ENCODE peak calls at places on chromosomes 1 and 21, in eight cellular contexts. C is Caco-2, R is HFFc6, Y is mucosa of descending colon, F is B cell, W is GM10248, B is A673, E is breast epithelium. K is an unnamed sample.

GRCh38 chr1:7549277-7549676 is 221.8 kb upstream of the VAMP3 start:
- DNase-seq in Y (no peak), B (peak; percentile 92), R (peak; percentile 76), C (no peak), E (no peak), F (no peak), W (no peak), K (peak; percentile 96)

GRCh38 chr1:234604393-234604725 is 5.6 kb downstream of the IRF2BP2 start:
- DNase-seq in R (no peak), W (no peak), C (no peak), F (no peak), E (no peak), B (no peak), Y (no peak), K (no peak)

GRCh38 chr1:202172015-202172355 is 11.6 kb upstream of the PTPN7 start:
- DNase-seq in C (no peak), Y (no peak), W (no peak), E (no peak), F (no peak), B (no peak), R (no peak), K (no peak)

GRCh38 chr21:44931137-44931500 is 8.7 kb upstream of the SLX9 start:
- DNase-seq in R (no peak), C (no peak), B (peak; percentile 97), W (no peak), F (peak; percentile 81), Y (no peak), E (no peak), K (peak; percentile 75)

GRCh38 chr21:28069446-28069845 is 923.2 kb downstream of the LTN1 start:
- DNase-seq in R (no peak), Y (no peak), B (no peak), W (no peak), F (no peak), C (no peak), E (no peak), K (no peak)

GRCh38 chr1:150235436-150235851 is 468 bp downstream of the ANP32E start:
- DNase-seq in Y (peak; percentile 45), W (no peak), F (peak; percentile 45), E (peak; percentile 47), C (no peak), B (peak; percentile 30), R (no peak), K (peak; percentile 33)

GRCh38 chr1:202648822-202649221 is 61.4 kb downstream of the SYT2 start:
- DNase-seq in Y (no peak), F (no peak), R (no peak), C (no peak), B (no peak), E (no peak), W (no peak), K (no peak)

GRCh38 chr1:87956072-87956471 is 627.4 kb downstream of the LMO4 start:
- DNase-seq in R (peak; percentile 97), E (no peak), Y (no peak), F (no peak), W (no peak), B (no peak), C (no peak), K (peak; percentile 73)

GRCh38 chr1:9843576-9843945 is 19.8 kb upstream of the CLSTN1 start:
- DNase-seq in E (peak; percentile 85), C (no peak), Y (peak; percentile 55), W (no peak), F (no peak), B (no peak), R (no peak), K (peak; percentile 85)

GRCh38 chr1:161311595-161312181 is 1.9 kb upstream of the MPZ start:
- DNase-seq in Y (no peak), C (no peak), R (no peak), B (no peak), E (no peak), F (no peak), W (no peak), K (no peak)

GRCh38 chr1:161313554-161314200 is 504 bp upstream of the SDHC start:
- DNase-seq in R (no peak), Y (peak; percentile 26), B (no peak), E (no peak), F (no peak), W (no peak), C (peak; percentile 11), K (no peak)

GRCh38 chr1:161309868-161310267 is at the start of gene MPZ:
- DNase-seq in F (no peak), C (no peak), R (no peak), E (no peak), B (no peak), Y (no peak), W (no peak), K (no peak)

GRCh38 chr1:161314201-161314981 is at the start of gene SDHC:
- DNase-seq in E (peak; percentile 84), Y (peak; percentile 90), R (peak; percentile 79), B (peak; percentile 95), C (peak; percentile 92), W (peak; percentile 95), F (peak; percentile 92), K (peak; percentile 87)
- TF ChIP-seq CTCF in E (no peak), Y (no peak), R (peak; percentile 74), B (peak; percentile 51), C (peak; percentile 63), W (peak; percentile 20), F (peak; percentile 21), K (peak; percentile 35)

DNA sequence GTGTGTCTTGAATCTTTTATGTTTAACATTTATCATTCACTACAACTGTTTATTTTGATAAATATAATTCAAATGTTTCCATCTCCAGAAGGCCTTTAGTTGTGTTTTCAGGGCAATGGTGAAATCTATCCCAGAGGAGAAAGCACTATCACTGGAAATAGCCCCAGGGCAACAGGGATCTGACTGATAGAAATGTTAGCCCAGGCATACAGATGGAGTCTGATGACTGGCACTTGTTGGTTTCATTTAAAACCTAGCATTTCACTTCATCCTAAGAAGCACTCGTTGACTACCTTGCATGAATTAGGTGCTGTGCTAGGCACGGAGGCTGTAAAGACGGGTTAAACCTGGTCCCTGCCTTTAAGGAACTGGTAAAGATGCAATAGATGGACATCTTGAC is 103.1 kb downstream of the C1orf21 start:
- DNase-seq in E (no peak), B (no peak), C (no peak), F (no peak), R (no peak), W (no peak), Y (no peak), K (no peak)
- TF ChIP-seq CTCF in E (no peak), B (no peak), C (no peak), F (no peak), R (no peak), W (no peak), Y (no peak), K (no peak)

GRCh38 chr1:102861247-102861646 is 247.1 kb downstream of the COL11A1 start:
- DNase-seq in C (no peak), R (no peak), F (no peak), W (no peak), Y (no peak), E (no peak), B (no peak), K (no peak)
- TF ChIP-seq CTCF in C (no peak), R (no peak), F (no peak), W (no peak), Y (no peak), E (no peak), B (no peak), K (no peak)

GRCh38 chr1:153393926-153394325 is 3.1 kb upstream of the S100A8 start:
- DNase-seq in E (no peak), F (no peak), W (no peak), B (no peak), C (no peak), R (no peak), Y (no peak), K (peak; percentile 95)
- TF ChIP-seq CTCF in E (no peak), F (no peak), W (no peak), B (no peak), C (no peak), R (no peak), Y (no peak), K (no peak)

GRCh38 chr1:77802026-77802425 is 22.6 kb downstream of the MIGA1 start:
- DNase-seq in R (no peak), F (no peak), W (no peak), C (no peak), E (no peak), Y (no peak), B (no peak), K (no peak)

GRCh38 chr1:77794550-77794949 is 15.1 kb downstream of the MIGA1 start:
- DNase-seq in Y (no peak), R (no peak), B (no peak), C (no peak), E (no peak), W (no peak), F (no peak), K (no peak)

GRCh38 chr1:77797991-77798390 is 18.5 kb downstream of the MIGA1 start:
- DNase-seq in W (no peak), Y (no peak), R (no peak), E (no peak), F (no peak), C (no peak), B (no peak), K (no peak)

DNA sequence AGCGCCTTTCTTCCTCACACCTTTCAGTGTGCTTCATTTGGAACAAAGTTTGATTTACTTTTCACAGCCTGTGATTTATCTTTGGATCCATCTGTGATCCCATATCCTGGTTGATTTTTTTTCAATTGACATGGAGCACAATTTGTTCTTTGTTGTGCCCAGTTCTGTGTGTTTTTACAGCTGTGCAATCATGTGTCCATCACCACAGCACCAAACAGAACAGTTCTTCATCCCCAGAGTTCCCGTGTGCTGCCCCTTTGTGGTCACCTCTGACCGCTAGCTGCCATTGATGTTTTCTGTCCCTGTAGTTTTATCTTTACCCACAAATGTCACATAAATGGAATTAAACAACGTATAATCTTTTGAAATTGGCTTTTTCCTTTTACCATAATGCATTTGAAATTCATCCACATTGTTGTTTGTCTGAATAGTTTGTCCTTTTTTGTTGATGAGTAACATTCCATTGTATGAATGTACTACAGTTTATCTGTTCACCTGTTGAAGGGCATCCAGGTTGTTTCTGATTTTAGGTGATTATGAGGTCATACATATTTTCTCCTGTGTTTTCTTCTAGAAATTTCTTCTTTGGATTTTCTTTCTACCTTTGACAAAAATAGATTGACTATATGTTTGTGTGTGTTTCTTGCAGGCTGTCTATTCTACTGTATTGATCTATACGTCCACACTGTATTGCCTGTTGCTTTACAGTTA is 17.4 kb downstream of the MIGA1 start:
- DNase-seq in E (no peak), W (no peak), C (no peak), B (no peak), R (no peak), F (no peak), Y (no peak), K (no peak)
- TF ChIP-seq CTCF in E (no peak), W (no peak), C (no peak), B (no peak), R (no peak), F (no peak), Y (no peak), K (no peak)

GRCh38 chr1:242129103-242129502 is 130.2 kb upstream of the MAP1LC3C start:
- DNase-seq in W (peak; percentile 19), R (no peak), Y (no peak), E (no peak), C (no peak), B (peak; percentile 47), F (no peak), K (peak; percentile 62)
- TF ChIP-seq CTCF in W (no peak), R (no peak), Y (no peak), E (no peak), C (no peak), B (peak; percentile 35), F (no peak), K (peak; percentile 31)

DNA sequence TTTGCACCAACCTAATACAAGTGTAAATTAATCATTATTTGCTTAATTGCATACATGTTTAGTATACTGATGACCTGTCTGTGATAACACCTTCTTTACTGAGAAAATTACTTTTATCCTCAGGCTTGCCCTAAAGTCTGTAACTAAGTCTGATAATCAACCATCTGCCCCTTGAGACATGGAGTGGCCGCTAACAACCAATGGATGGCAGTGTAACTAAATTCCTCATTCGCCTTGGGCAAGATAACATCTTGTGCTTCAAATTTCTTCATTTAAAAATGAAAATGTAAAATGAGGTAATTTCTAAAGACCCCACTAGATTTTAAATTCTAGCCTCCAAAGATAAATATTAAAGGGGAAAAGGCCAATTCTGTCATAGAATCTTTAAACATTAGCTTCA is 85.1 kb downstream of the ENAH start:
- DNase-seq in Y (no peak), C (peak; percentile 9), F (no peak), E (no peak), B (peak; percentile 58), R (no peak), W (no peak), K (peak; percentile 44)
- TF ChIP-seq CTCF in Y (no peak), C (peak; percentile 26), F (no peak), E (no peak), B (peak; percentile 61), R (peak; percentile 28), W (no peak), K (peak; percentile 20)